ENCODE peak calls at places on chromosomes 3 and 15, in nine cellular contexts. D, G, F, A, C, K, V, Y and Z are unnamed samples.

GRCh38 chr15:33915571-33916407 is 52.5 kb upstream of the CHRM5 start:
- DNase-seq in F (peak), Y (no peak), G (no peak), K (no peak), A (no peak), D (no peak), V (no peak), C (peak), Z (no peak)

GRCh38 chr15:79296583-79296982 is 14.1 kb downstream of the ANKRD34C start:
- DNase-seq in D (no peak), K (peak), Y (no peak), G (no peak), A (no peak), V (no peak), C (peak), F (no peak), Z (no peak)

GRCh38 chr15:29044506-29044905 is 158.7 kb downstream of the APBA2 start:
- DNase-seq in D (no peak), K (no peak), G (peak), A (peak), Y (no peak), C (no peak), V (no peak), F (no peak), Z (no peak)

GRCh38 chr3:185325946-185326791 is 36.8 kb upstream of the MAP3K13 start:
- DNase-seq in A (no peak), F (no peak), V (no peak), C (no peak), D (no peak), Y (no peak), K (no peak), G (no peak), Z (no peak)

GRCh38 chr15:90240856-90241255 is 6.8 kb downstream of the GDPGP1 start:
- DNase-seq in F (no peak), G (no peak), A (no peak), K (no peak), Y (no peak), C (no peak), D (no peak), V (no peak), Z (no peak)

GRCh38 chr15:49589030-49589429 is 31.6 kb downstream of the FAM227B start:
- DNase-seq in K (no peak), V (no peak), G (peak), D (no peak), F (no peak), A (no peak), C (no peak), Y (no peak), Z (no peak)

GRCh38 chr3:13886593-13887129 is 6.8 kb upstream of the WNT7A start:
- DNase-seq in F (no peak), Y (no peak), V (no peak), G (no peak), A (no peak), K (no peak), D (no peak), C (no peak), Z (no peak)

GRCh38 chr3:57512174-57512573 is 32.0 kb downstream of the DNAH12 start:
- DNase-seq in V (no peak), C (no peak), Y (peak), D (no peak), G (peak), A (no peak), F (no peak), K (no peak), Z (no peak)

GRCh38 chr3:20240154-20240883 is 54.3 kb upstream of the SGO1 start:
- DNase-seq in D (no peak), C (no peak), V (no peak), K (no peak), Y (no peak), G (no peak), F (no peak), A (no peak), Z (no peak)

GRCh38 chr3:31054032-31054431 is 159.6 kb upstream of the GADL1 start:
- DNase-seq in C (no peak), K (no peak), Y (no peak), G (no peak), D (no peak), V (no peak), A (no peak), F (no peak), Z (no peak)

GRCh38 chr3:72123908-72124441 is 339.0 kb upstream of the PROK2 start:
- DNase-seq in F (no peak), C (peak), D (no peak), A (peak), V (no peak), K (peak), G (peak), Y (peak), Z (no peak)

GRCh38 chr3:171065732-171066131 is 39.2 kb upstream of the SLC2A2 start:
- DNase-seq in D (no peak), C (no peak), Y (no peak), A (no peak), G (no peak), F (no peak), V (no peak), K (no peak), Z (no peak)

GRCh38 chr15:34271493-34271892 is 46.7 kb downstream of the EMC4 start:
- DNase-seq in V (no peak), Y (peak), K (peak), A (peak), C (no peak), D (no peak), F (no peak), G (peak), Z (no peak)